ENCODE peak calls at places on chromosomes 12 and 14, in four cellular contexts. One of them, this sample, is unnamed.

GRCh38 chr12:109594566-109595317 is 21.1 kb downstream of the MVK start:
- DNase-seq in heart right ventricle: no peak
- DNase-seq in fibroblast of lung: no peak
- DNase-seq in AG20443: no peak
- DNase-seq in this sample: no peak

GRCh38 chr14:73269729-73270651 is 32.7 kb downstream of the PAPLN start:
- DNase-seq in fibroblast of lung: peak
- DNase-seq in heart right ventricle: peak
- DNase-seq in AG20443: peak
- DNase-seq in this sample: peak

GRCh38 chr12:6323340-6323994 is 13.0 kb downstream of the PLEKHG6 start:
- DNase-seq in AG20443: peak
- DNase-seq in heart right ventricle: no peak
- DNase-seq in fibroblast of lung: peak
- DNase-seq in this sample: peak

GRCh38 chr14:38737657-38738056 is 365.4 kb downstream of the SEC23A start:
- DNase-seq in fibroblast of lung: no peak
- DNase-seq in AG20443: no peak
- DNase-seq in heart right ventricle: no peak
- DNase-seq in this sample: no peak

GRCh38 chr12:29041621-29042020 is 107.5 kb upstream of the FAR2 start:
- DNase-seq in fibroblast of lung: peak
- DNase-seq in AG20443: peak
- DNase-seq in heart right ventricle: no peak
- DNase-seq in this sample: peak

GRCh38 chr14:104559769-104560585 is 19.6 kb upstream of the C14orf180 start:
- DNase-seq in fibroblast of lung: no peak
- DNase-seq in AG20443: no peak
- DNase-seq in heart right ventricle: peak
- DNase-seq in this sample: no peak

GRCh38 chr12:98736352-98737326 is 91.5 kb downstream of the APAF1 start:
- DNase-seq in AG20443: no peak
- DNase-seq in fibroblast of lung: peak
- DNase-seq in heart right ventricle: no peak
- DNase-seq in this sample: peak

GRCh38 chr12:106134294-106134949 is 4.3 kb downstream of the NUAK1 start:
- DNase-seq in heart right ventricle: no peak
- DNase-seq in AG20443: no peak
- DNase-seq in fibroblast of lung: no peak
- DNase-seq in this sample: no peak

GRCh38 chr12:132154341-132154761 is 10.1 kb downstream of the NOC4L start:
- DNase-seq in fibroblast of lung: no peak
- DNase-seq in AG20443: no peak
- DNase-seq in heart right ventricle: peak
- DNase-seq in this sample: no peak

GRCh38 chr14:62301911-62302310 is 539.7 kb downstream of the SNAPC1 start:
- DNase-seq in fibroblast of lung: peak
- DNase-seq in heart right ventricle: no peak
- DNase-seq in AG20443: no peak
- DNase-seq in this sample: no peak